ENCODE peak calls at places on chromosomes 3 and 15, in ten cellular contexts. A, U, D, V, K, Y, I, O, R and B are unnamed samples.
A peak's percentile ranks its signal among the peaks of the same experiment; 100 is the strongest.

GRCh38 chr15:49530106-49530505 is 90.5 kb downstream of the FAM227B start:
- DNase-seq in A (no peak), U (no peak), D (no peak), V (no peak), K (no peak), Y (no peak), I (no peak), O (peak; percentile 51), R (no peak), B (no peak)

GRCh38 chr3:78496458-78496857 is 1271.3 kb downstream of the ROBO1 start:
- DNase-seq in A (no peak), U (no peak), D (no peak), V (no peak), K (no peak), Y (no peak), I (no peak), O (no peak), R (no peak), B (no peak)

GRCh38 chr3:181860243-181860642 is 148.5 kb downstream of the SOX2 start:
- DNase-seq in A (no peak), U (no peak), D (no peak), V (no peak), K (no peak), Y (no peak), I (no peak), O (no peak), R (no peak), B (no peak)

GRCh38 chr3:111676177-111677021 is 81.3 kb upstream of the ZBED2 start:
- DNase-seq in A (no peak), U (peak; percentile 85), D (no peak), V (peak; percentile 51), K (no peak), Y (no peak), I (no peak), O (peak; percentile 75), R (no peak), B (peak; percentile 31)

GRCh38 chr3:134143828-134144390 is 106.8 kb downstream of the RYK start:
- DNase-seq in A (no peak), U (peak; percentile 38), D (no peak), V (no peak), K (no peak), Y (no peak), I (no peak), O (no peak), R (no peak), B (no peak)

GRCh38 chr3:63467392-63467791 is 185.1 kb upstream of the SNTN start:
- DNase-seq in A (no peak), U (no peak), D (no peak), V (no peak), K (no peak), Y (no peak), I (no peak), O (no peak), R (no peak), B (no peak)

GRCh38 chr15:57356178-57356577 is 20.1 kb upstream of the CGNL1 start:
- DNase-seq in A (no peak), U (no peak), D (no peak), V (no peak), K (no peak), Y (no peak), I (no peak), O (no peak), R (no peak), B (no peak)

GRCh38 chr3:6516694-6517093 is 344.2 kb upstream of the GRM7 start:
- DNase-seq in A (no peak), U (no peak), D (no peak), V (no peak), K (no peak), Y (no peak), I (no peak), O (no peak), R (no peak), B (no peak)

GRCh38 chr3:179703816-179704215 is 51.0 kb downstream of the USP13 start:
- DNase-seq in A (no peak), U (no peak), D (no peak), V (no peak), K (no peak), Y (no peak), I (no peak), O (no peak), R (no peak), B (no peak)

GRCh38 chr15:51388726-51389125 is 47.3 kb downstream of the GLDN start:
- DNase-seq in A (no peak), U (no peak), D (no peak), V (no peak), K (no peak), Y (no peak), I (no peak), O (no peak), R (no peak), B (no peak)

GRCh38 chr3:174826069-174826468 is 33.1 kb upstream of the NAALADL2 start:
- DNase-seq in A (no peak), U (no peak), D (no peak), V (no peak), K (no peak), Y (no peak), I (no peak), O (no peak), R (no peak), B (no peak)

GRCh38 chr3:105365536-105366301 is 990 bp upstream of the ALCAM start:
- DNase-seq in A (no peak), U (peak; percentile 56), D (no peak), V (no peak), K (peak; percentile 25), Y (no peak), I (no peak), O (peak; percentile 89), R (peak; percentile 33), B (no peak)

GRCh38 chr3:184619348-184619747 is 57.8 kb downstream of the EPHB3 start:
- DNase-seq in A (no peak), U (peak; percentile 78), D (no peak), V (no peak), K (no peak), Y (no peak), I (no peak), O (no peak), R (no peak), B (no peak)

GRCh38 chr15:51634591-51635198 is 12.1 kb upstream of the DMXL2 start:
- DNase-seq in A (no peak), U (no peak), D (no peak), V (no peak), K (no peak), Y (no peak), I (no peak), O (no peak), R (no peak), B (no peak)

GRCh38 chr15:101479342-101479845 is 10.1 kb downstream of the PCSK6 start:
- DNase-seq in A (no peak), U (no peak), D (no peak), V (no peak), K (no peak), Y (no peak), I (no peak), O (no peak), R (no peak), B (no peak)

GRCh38 chr3:3666664-3667063 is 132.6 kb upstream of the LRRN1 start:
- DNase-seq in A (no peak), U (no peak), D (no peak), V (peak; percentile 87), K (no peak), Y (no peak), I (no peak), O (no peak), R (no peak), B (peak; percentile 23)

GRCh38 chr3:172559029-172559428 is 35.8 kb upstream of the TNFSF10 start:
- DNase-seq in A (no peak), U (no peak), D (no peak), V (no peak), K (peak; percentile 33), Y (no peak), I (no peak), O (no peak), R (no peak), B (no peak)

GRCh38 chr15:73991260-73991659 is 835 bp downstream of the STOML1 start:
- DNase-seq in A (no peak), U (peak; percentile 56), D (no peak), V (no peak), K (peak; percentile 86), Y (no peak), I (no peak), O (peak; percentile 76), R (peak; percentile 32), B (no peak)

GRCh38 chr3:142022381-142022780 is 127.0 kb downstream of the TFDP2 start:
- DNase-seq in A (no peak), U (no peak), D (no peak), V (no peak), K (no peak), Y (no peak), I (no peak), O (no peak), R (no peak), B (peak; percentile 15)

GRCh38 chr3:171672538-171672937 is 137.7 kb downstream of the PLD1 start:
- DNase-seq in A (no peak), U (no peak), D (no peak), V (no peak), K (no peak), Y (no peak), I (no peak), O (no peak), R (no peak), B (no peak)

GRCh38 chr15:36877796-36878744 is 222.3 kb downstream of the MEIS2 start:
- DNase-seq in A (no peak), U (no peak), D (no peak), V (no peak), K (peak; percentile 19), Y (no peak), I (no peak), O (peak; percentile 9), R (no peak), B (no peak)

GRCh38 chr3:45942051-45942825 is 1.0 kb upstream of the CXCR6 start:
- DNase-seq in A (no peak), U (peak; percentile 30), D (no peak), V (peak; percentile 22), K (peak; percentile 14), Y (no peak), I (no peak), O (no peak), R (no peak), B (no peak)

GRCh38 chr15:64635486-64635815 is 139.9 kb downstream of the RBPMS2 start:
- DNase-seq in A (no peak), U (peak; percentile 77), D (peak; percentile 57), V (peak; percentile 63), K (peak; percentile 64), Y (no peak), I (no peak), O (peak; percentile 72), R (no peak), B (no peak)

GRCh38 chr3:62632510-62633294 is 242.5 kb downstream of the CADPS start:
- DNase-seq in A (peak; percentile 15), U (no peak), D (peak; percentile 4), V (no peak), K (no peak), Y (no peak), I (no peak), O (no peak), R (no peak), B (peak; percentile 60)

GRCh38 chr3:182259579-182259978 is 533.7 kb upstream of the ATP11B start:
- DNase-seq in A (no peak), U (no peak), D (no peak), V (no peak), K (no peak), Y (no peak), I (no peak), O (no peak), R (no peak), B (no peak)

GRCh38 chr3:25785826-25786225 is 2.6 kb upstream of the NGLY1 start:
- DNase-seq in A (no peak), U (no peak), D (no peak), V (no peak), K (no peak), Y (no peak), I (no peak), O (peak; percentile 25), R (no peak), B (no peak)

GRCh38 chr15:66715181-66715624 is 13.2 kb downstream of the SMAD6 start:
- DNase-seq in A (no peak), U (no peak), D (no peak), V (no peak), K (no peak), Y (no peak), I (no peak), O (no peak), R (no peak), B (no peak)

GRCh38 chr15:64149424-64150235 is 1.9 kb upstream of the SNX22 start:
- DNase-seq in A (peak; percentile 47), U (peak; percentile 29), D (no peak), V (peak; percentile 67), K (no peak), Y (no peak), I (no peak), O (peak; percentile 48), R (no peak), B (peak; percentile 40)